ENCODE peak calls at places on chromosomes 6 and 20, in ten cellular contexts. E is uterus; I is left lung; S is heart left ventricle; J is A549; P is SJSA1; U is psoas muscle; O is heart right ventricle; M is effector memory CD4-positive, alpha-beta T cell; Q is breast epithelium. H is an unnamed sample.
A peak's percentile ranks its signal among the peaks of the same experiment; 100 is the strongest.

GRCh38 chr6:3222506-3223038 is 4.9 kb downstream of the TUBB2B start:
- DNase-seq in E (no peak), I (no peak), S (no peak), J (no peak), P (no peak), U (no peak), O (no peak), M (no peak), Q (no peak), H (no peak)

GRCh38 chr6:85449818-85450577 is at the start of gene NT5E:
- DNase-seq in E (peak; percentile 74), I (peak; percentile 91), S (peak; percentile 67), J (peak; percentile 55), P (peak; percentile 83), U (peak; percentile 80), O (peak; percentile 58), M (no peak), Q (peak; percentile 54), H (peak; percentile 92)

GRCh38 chr20:32227316-32227715 is 19.6 kb downstream of the POFUT1 start:
- DNase-seq in E (no peak), I (no peak), S (no peak), J (no peak), P (no peak), U (no peak), O (no peak), M (no peak), Q (no peak), H (no peak)

GRCh38 chr6:142900467-142900961 is 44.5 kb downstream of the HIVEP2 start:
- DNase-seq in E (no peak), I (no peak), S (no peak), J (no peak), P (peak; percentile 49), U (no peak), O (peak; percentile 17), M (no peak), Q (no peak), H (no peak)

GRCh38 chr6:35521235-35521634 is 8.5 kb upstream of the TULP1 start:
- DNase-seq in E (no peak), I (no peak), S (no peak), J (no peak), P (no peak), U (no peak), O (no peak), M (no peak), Q (no peak), H (no peak)

GRCh38 chr20:56631990-56632327 is 2.9 kb downstream of the TFAP2C start:
- DNase-seq in E (no peak), I (no peak), S (no peak), J (no peak), P (no peak), U (no peak), O (no peak), M (no peak), Q (no peak), H (no peak)

GRCh38 chr6:24330137-24330732 is 27.6 kb downstream of the DCDC2 start:
- DNase-seq in E (no peak), I (no peak), S (no peak), J (no peak), P (no peak), U (no peak), O (no peak), M (no peak), Q (no peak), H (no peak)

GRCh38 chr20:36197271-36197670 is 39.0 kb upstream of the AAR2 start:
- DNase-seq in E (no peak), I (no peak), S (no peak), J (no peak), P (no peak), U (no peak), O (no peak), M (no peak), Q (no peak), H (no peak)

GRCh38 chr6:56764081-56764566 is 121.4 kb upstream of the DST start:
- DNase-seq in E (no peak), I (no peak), S (no peak), J (peak; percentile 14), P (no peak), U (no peak), O (no peak), M (no peak), Q (no peak), H (no peak)

GRCh38 chr6:96700931-96701330 is 136.3 kb downstream of the GPR63 start:
- DNase-seq in E (no peak), I (no peak), S (no peak), J (no peak), P (no peak), U (no peak), O (no peak), M (no peak), Q (no peak), H (no peak)

GRCh38 chr20:5864873-5865582 is 85.3 kb downstream of the TRMT6 start:
- DNase-seq in E (no peak), I (no peak), S (no peak), J (no peak), P (no peak), U (no peak), O (no peak), M (no peak), Q (no peak), H (no peak)

GRCh38 chr6:125102411-125102810 is 51.2 kb upstream of the TPD52L1 start:
- DNase-seq in E (no peak), I (no peak), S (no peak), J (no peak), P (no peak), U (no peak), O (no peak), M (no peak), Q (no peak), H (no peak)

GRCh38 chr6:150685860-150686259 is 86.2 kb downstream of the PLEKHG1 start:
- DNase-seq in E (peak; percentile 28), I (peak; percentile 70), S (no peak), J (peak; percentile 4), P (no peak), U (no peak), O (no peak), M (peak; percentile 2), Q (no peak), H (no peak)

GRCh38 chr6:43733471-43734293 is 36.3 kb upstream of the VEGFA start:
- DNase-seq in E (no peak), I (no peak), S (no peak), J (no peak), P (no peak), U (no peak), O (no peak), M (peak; percentile 38), Q (no peak), H (no peak)

GRCh38 chr20:10040070-10040970 is 5.5 kb downstream of the ANKEF1 start:
- DNase-seq in E (no peak), I (no peak), S (no peak), J (peak; percentile 56), P (peak; percentile 56), U (no peak), O (no peak), M (no peak), Q (no peak), H (no peak)

GRCh38 chr6:105515054-105515453 is 112.2 kb upstream of the PREP start:
- DNase-seq in E (no peak), I (no peak), S (no peak), J (no peak), P (no peak), U (no peak), O (no peak), M (no peak), Q (no peak), H (no peak)

GRCh38 chr20:1477896-1478490 is 11.3 kb upstream of the NSFL1C start:
- DNase-seq in E (no peak), I (no peak), S (no peak), J (no peak), P (no peak), U (no peak), O (no peak), M (no peak), Q (no peak), H (no peak)
- H3K4me1 ChIP-seq in E (no peaks in the 10 kb centered on the region), I (no peaks in the 10 kb centered on the region), S (no peaks in the 10 kb centered on the region), J (peaks cover 21% of the 10 kb centered on the region), P (peaks cover 9% of the 10 kb centered on the region), U (no peaks in the 10 kb centered on the region), O (no peaks in the 10 kb centered on the region), M (no peaks in the 10 kb centered on the region), Q (no peaks in the 10 kb centered on the region), H (no peaks in the 10 kb centered on the region)

DNA sequence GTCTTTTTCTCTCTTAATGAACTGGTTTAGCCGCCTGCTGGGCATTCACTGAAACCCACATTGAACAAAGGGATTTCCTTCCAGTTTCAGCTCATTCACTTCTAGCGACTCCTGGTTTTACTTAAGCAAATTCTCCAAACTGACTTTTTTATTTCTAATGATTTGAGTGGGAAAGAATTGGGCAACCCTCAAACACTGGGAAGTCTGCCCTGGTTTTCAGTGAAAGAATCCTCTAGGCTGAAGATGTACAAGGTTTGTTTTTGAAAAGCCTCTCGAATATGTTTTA is 45.5 kb downstream of the PLAGL1 start:
- DNase-seq in E (peak; percentile 34), I (no peak), S (no peak), J (no peak), P (no peak), U (peak; percentile 12), O (no peak), M (no peak), Q (no peak), H (no peak)
- H3K4me3 ChIP-seq in E (no peak overlapping the region), I (no peak overlapping the region), S (no peak overlapping the region), J (no peak overlapping the region), P (no peak overlapping the region), U (no peak overlapping the region), O (no peak overlapping the region), M (no peak overlapping the region), Q (no peak overlapping the region), H (no peak overlapping the region)

GRCh38 chr6:14468656-14469321 is 351.2 kb downstream of the CD83 start:
- DNase-seq in E (no peak), I (no peak), S (no peak), J (no peak), P (no peak), U (no peak), O (no peak), M (no peak), Q (no peak), H (no peak)
- H3K9me3 ChIP-seq in E (no peaks in the 10 kb centered on the region), I (no peaks in the 10 kb centered on the region), S (no peaks in the 10 kb centered on the region), J (peaks cover 7% of the 10 kb centered on the region), P (no peaks in the 10 kb centered on the region), U (no peaks in the 10 kb centered on the region), O (no peaks in the 10 kb centered on the region), M (no peaks in the 10 kb centered on the region), Q (peaks cover 5% of the 10 kb centered on the region), H (peaks cover 2% of the 10 kb centered on the region)

DNA sequence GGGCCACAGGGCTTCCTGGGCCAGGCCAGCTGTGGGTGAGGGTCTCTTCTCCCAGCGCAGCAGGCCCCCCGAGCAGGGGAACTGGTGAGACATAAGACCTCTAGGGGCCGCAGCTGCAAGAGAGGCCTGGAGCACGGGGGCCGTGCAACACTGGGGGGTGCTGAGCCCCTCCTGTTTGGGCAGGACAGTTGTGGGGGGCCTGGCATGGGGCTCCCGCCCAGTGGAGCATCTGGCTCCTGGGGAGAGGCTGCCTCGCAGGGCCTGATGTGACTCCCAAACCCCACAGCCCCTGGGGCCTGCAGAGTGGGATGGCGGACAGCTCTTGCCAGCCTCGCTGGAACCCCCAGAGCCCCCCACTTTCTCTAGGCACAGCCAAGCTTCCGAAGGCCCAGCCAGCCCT is 16.9 kb upstream of the GATA5 start:
- DNase-seq in E (no peak), I (no peak), S (no peak), J (no peak), P (no peak), U (no peak), O (no peak), M (no peak), Q (no peak), H (no peak)
- H3K4me1 ChIP-seq in E (peaks cover 6% of the 10 kb centered on the region), I (no peaks in the 10 kb centered on the region), S (peaks cover 5% of the 10 kb centered on the region), J (peaks cover 17% of the 10 kb centered on the region), P (no peaks in the 10 kb centered on the region), U (peaks cover 34% of the 10 kb centered on the region), O (peaks cover 44% of the 10 kb centered on the region), M (no peaks in the 10 kb centered on the region), Q (no peaks in the 10 kb centered on the region), H (no peaks in the 10 kb centered on the region)

GRCh38 chr6:17600527-17601388 is 656 bp downstream of the FAM8A1 start:
- DNase-seq in E (peak; percentile 45), I (peak; percentile 92), S (peak; percentile 62), J (no peak), P (peak; percentile 49), U (peak; percentile 62), O (peak; percentile 44), M (peak; percentile 8), Q (no peak), H (peak; percentile 49)
- H3K4me3 ChIP-seq in E (peak overlapping the region; percentile 97), I (peak overlapping the region; percentile 62), S (peak overlapping the region; percentile 90), J (peak overlapping the region; percentile 99), P (peak overlapping the region; percentile 76), U (peak overlapping the region; percentile 90), O (peak overlapping the region; percentile 51), M (peak overlapping the region; percentile 85), Q (peak overlapping the region; percentile 93), H (peak overlapping the region; percentile 87)